ENCODE peak calls at places on chromosomes 7 and 10, in six cellular contexts. A, L, W, V, B and P are unnamed samples.

GRCh38 chr7:42262907-42263466 is 26.0 kb upstream of the GLI3 start:
- DNase-seq in W (no peak), L (peak), V (peak), A (no peak), B (peak), P (peak)

GRCh38 chr10:59448616-59449015 is 86.3 kb upstream of the FAM13C start:
- DNase-seq in A (no peak), B (no peak), L (no peak), V (no peak), W (no peak), P (no peak)

GRCh38 chr10:127755758-127756157 is 18.8 kb downstream of the FOXI2 start:
- DNase-seq in W (no peak), A (no peak), L (no peak), B (no peak), V (no peak), P (no peak)

GRCh38 chr7:121005996-121006565 is 17.6 kb downstream of the CPED1 start:
- DNase-seq in L (no peak), W (no peak), B (no peak), V (no peak), A (no peak), P (no peak)

GRCh38 chr7:43869898-43870240 is 552 bp upstream of the MRPS24 start:
- DNase-seq in L (no peak), V (peak), B (no peak), W (no peak), A (no peak), P (no peak)

GRCh38 chr10:84173543-84173942 is at the start of gene GPR15LG:
- DNase-seq in B (no peak), V (no peak), L (no peak), W (no peak), A (no peak), P (no peak)

GRCh38 chr10:129319934-129320333 is 147.1 kb upstream of the MGMT start:
- DNase-seq in L (no peak), V (no peak), W (no peak), B (no peak), A (no peak), P (no peak)

GRCh38 chr10:111486346-111486745 is 409.5 kb downstream of the ADRA2A start:
- DNase-seq in B (no peak), A (no peak), L (no peak), W (no peak), V (no peak), P (no peak)

GRCh38 chr10:61903184-61903990 is 1.9 kb downstream of the ARID5B start:
- DNase-seq in B (no peak), W (peak), V (peak), A (no peak), L (peak), P (peak)

GRCh38 chr10:31761156-31761555 is 167.5 kb downstream of the ARHGAP12 start:
- DNase-seq in V (no peak), L (no peak), A (no peak), B (no peak), W (no peak), P (no peak)

GRCh38 chr10:17607603-17608332 is 9.4 kb downstream of the HACD1 start:
- DNase-seq in W (no peak), B (no peak), V (peak), L (no peak), A (no peak), P (no peak)

GRCh38 chr7:55247466-55247865 is 117.7 kb upstream of the LANCL2 start:
- DNase-seq in L (no peak), W (no peak), A (no peak), B (no peak), V (peak), P (no peak)

GRCh38 chr10:106615081-106615480 is 549.4 kb downstream of the SORCS1 start:
- DNase-seq in A (no peak), B (no peak), W (no peak), L (no peak), V (peak), P (no peak)